ENCODE peak calls at places on chromosomes 2 and 18, in ten cellular contexts. I is CD4-positive, alpha-beta T cell; D is lower lobe of right lung; B is tibial artery; E is WERI-Rb-1; S is heart right ventricle; U is CD4-positive, alpha-beta memory T cell; C is caudate nucleus; T is hepatocyte; H is aorta. Z is an unnamed sample.

GRCh38 chr2:177783091-177783490 is 289.5 kb downstream of the PDE11A start:
- DNase-seq in B (no peak), T (no peak), H (no peak), S (no peak), I (no peak), U (no peak), E (no peak), D (no peak), C (no peak), Z (no peak)

GRCh38 chr18:28581503-28582169 is 404.7 kb upstream of the CDH2 start:
- DNase-seq in E (no peak), I (no peak), C (no peak), U (no peak), B (no peak), T (no peak), H (no peak), S (no peak), D (no peak), Z (no peak)

GRCh38 chr18:69400253-69400975 is at the start of gene DOK6:
- DNase-seq in D (peak), I (no peak), U (no peak), T (peak), C (peak), H (peak), B (peak), E (peak), S (peak), Z (no peak)

GRCh38 chr2:179272406-179273192 is 8.0 kb upstream of the SESTD1 start:
- DNase-seq in U (no peak), S (no peak), C (no peak), I (no peak), B (no peak), H (no peak), T (peak), D (no peak), E (no peak), Z (no peak)

GRCh38 chr2:12222561-12222960 is 476.1 kb downstream of the LPIN1 start:
- DNase-seq in S (no peak), U (no peak), C (no peak), D (no peak), I (no peak), H (no peak), E (no peak), B (no peak), T (no peak), Z (no peak)

GRCh38 chr2:118969025-118969733 is 27.2 kb downstream of the MARCO start:
- DNase-seq in H (no peak), B (no peak), C (no peak), E (no peak), T (no peak), D (no peak), S (no peak), I (no peak), U (no peak), Z (no peak)

GRCh38 chr2:62217980-62218379 is 22.1 kb downstream of the B3GNT2 start:
- DNase-seq in B (no peak), H (no peak), E (no peak), U (no peak), I (no peak), C (no peak), S (no peak), D (no peak), T (no peak), Z (no peak)

GRCh38 chr2:14567561-14567960 is 65.0 kb upstream of the LRATD1 start:
- DNase-seq in D (no peak), H (no peak), E (no peak), U (no peak), B (no peak), S (no peak), T (no peak), I (no peak), C (no peak), Z (no peak)

GRCh38 chr2:170928036-170928823 is 823 bp upstream of the GORASP2 start:
- DNase-seq in S (no peak), C (no peak), E (no peak), U (no peak), T (peak), D (no peak), I (no peak), H (no peak), B (no peak), Z (no peak)

GRCh38 chr2:46992776-46993175 is 77.2 kb upstream of the MCFD2 start:
- DNase-seq in E (no peak), S (no peak), B (no peak), U (no peak), H (no peak), T (no peak), D (no peak), I (no peak), C (no peak), Z (no peak)

GRCh38 chr2:139360654-139361053 is 580.5 kb upstream of the NXPH2 start:
- DNase-seq in D (no peak), H (no peak), I (no peak), S (no peak), T (no peak), U (no peak), B (no peak), E (no peak), C (no peak), Z (no peak)

GRCh38 chr2:169877406-169877805 is 50.2 kb downstream of the UBR3 start:
- DNase-seq in T (peak), S (no peak), E (peak), C (no peak), I (no peak), D (no peak), U (no peak), H (no peak), B (no peak), Z (no peak)

GRCh38 chr2:109380502-109381326 is 233.1 kb downstream of the SEPTIN10 start:
- DNase-seq in U (no peak), S (no peak), B (peak), E (no peak), T (no peak), H (no peak), D (no peak), C (no peak), I (no peak), Z (no peak)

GRCh38 chr18:59570101-59570875 is 126.9 kb downstream of the CCBE1 start:
- DNase-seq in T (no peak), S (no peak), U (no peak), I (no peak), C (no peak), H (no peak), D (no peak), B (no peak), E (peak), Z (no peak)

GRCh38 chr2:238700122-238700457 is 147.8 kb upstream of the TWIST2 start:
- DNase-seq in T (peak), S (peak), U (no peak), D (peak), E (no peak), B (peak), H (peak), C (no peak), I (no peak), Z (no peak)

GRCh38 chr2:150487537-150488429 is at the start of gene RND3:
- DNase-seq in S (peak), B (peak), E (peak), H (peak), C (peak), D (peak), U (no peak), T (peak), I (no peak), Z (peak)

GRCh38 chr2:217994776-217995274 is 8.0 kb downstream of the TNS1 start:
- DNase-seq in S (no peak), I (no peak), T (no peak), E (no peak), C (no peak), B (no peak), D (no peak), H (no peak), U (no peak), Z (no peak)

GRCh38 chr2:11071207-11071606 is 84.1 kb upstream of the SLC66A3 start:
- DNase-seq in B (no peak), D (peak), E (no peak), S (no peak), I (peak), C (no peak), H (no peak), U (no peak), T (peak), Z (no peak)

GRCh38 chr2:1600191-1601063 is 143.9 kb downstream of the PXDN start:
- DNase-seq in I (no peak), E (peak), H (no peak), B (no peak), S (no peak), D (no peak), T (no peak), C (no peak), U (no peak), Z (no peak)
- H3K27ac ChIP-seq in I (no peak), E (no peak), H (no peak), B (no peak), S (no peak), D (no peak), T (peak), C (no peak), U (no peak), Z (no peak)

DNA sequence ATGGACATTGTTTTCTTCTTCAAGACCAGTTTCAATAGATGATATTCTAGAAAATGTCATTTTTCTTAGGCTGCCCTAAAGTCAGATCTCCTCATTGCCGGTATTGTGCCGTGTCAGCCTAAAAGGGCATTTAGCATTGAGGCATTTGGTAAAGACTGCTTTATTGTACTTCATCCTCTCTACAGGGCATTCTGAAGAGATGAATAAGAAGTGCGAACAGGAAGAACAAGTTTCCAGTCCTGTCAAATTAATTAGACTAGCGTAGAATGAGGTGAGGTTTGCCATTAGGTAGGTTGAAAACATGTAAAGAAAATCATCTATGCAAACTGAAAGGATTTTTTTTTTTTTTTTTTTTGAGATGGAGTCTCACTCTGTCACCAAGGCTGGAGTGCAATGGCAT is 60.6 kb downstream of the ETAA1 start:
- DNase-seq in T (no peak), D (no peak), U (no peak), C (no peak), B (no peak), E (no peak), H (no peak), I (no peak), S (no peak), Z (no peak)
- H3K27ac ChIP-seq in T (no peak), D (no peak), U (no peak), C (no peak), B (no peak), E (no peak), H (no peak), I (no peak), S (no peak), Z (no peak)

GRCh38 chr2:142140434-142140845 is 9.6 kb upstream of the LRP1B start:
- DNase-seq in I (no peak), D (no peak), T (peak), U (no peak), E (no peak), B (no peak), H (no peak), S (no peak), C (no peak), Z (no peak)
- H3K27ac ChIP-seq in I (no peak), D (no peak), T (no peak), U (no peak), E (no peak), B (no peak), H (no peak), S (no peak), C (no peak), Z (no peak)

DNA sequence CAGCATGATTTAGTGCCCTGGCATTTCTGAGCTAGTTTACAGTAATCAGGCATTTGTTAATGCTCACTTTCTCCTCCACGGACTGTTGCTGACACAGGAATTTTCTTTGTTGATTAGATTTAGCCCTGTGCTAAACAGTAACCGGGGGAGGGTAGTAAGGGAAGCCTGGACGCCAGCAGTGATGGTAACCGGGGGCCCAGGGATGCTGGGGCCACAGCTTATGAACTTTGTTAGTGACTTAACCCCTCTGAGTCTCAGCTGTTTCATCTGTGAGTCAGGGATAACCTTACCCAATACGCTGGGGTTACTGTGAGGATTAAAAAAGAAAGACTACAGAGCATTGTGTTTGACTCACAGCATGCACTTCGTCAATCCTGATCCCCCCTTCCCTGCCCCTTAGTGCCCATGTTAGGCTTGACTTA is 33.5 kb downstream of the KLHL29 start:
- DNase-seq in T (peak), B (no peak), D (no peak), C (no peak), H (no peak), U (no peak), S (no peak), I (no peak), E (peak), Z (no peak)
- H3K27ac ChIP-seq in T (peak), B (peak), D (no peak), C (no peak), H (no peak), U (no peak), S (no peak), I (no peak), E (no peak), Z (no peak)

GRCh38 chr2:128421286-128421685 is 102.6 kb upstream of the HS6ST1 start:
- DNase-seq in C (no peak), B (no peak), S (no peak), D (no peak), U (no peak), T (no peak), I (no peak), E (no peak), H (no peak), Z (no peak)

GRCh38 chr2:128420776-128421175 is 102.1 kb upstream of the HS6ST1 start:
- DNase-seq in H (no peak), T (no peak), E (no peak), S (no peak), D (no peak), C (no peak), B (no peak), I (no peak), U (no peak), Z (no peak)

GRCh38 chr2:128421861-128422311 is 103.2 kb upstream of the HS6ST1 start:
- DNase-seq in U (no peak), B (no peak), H (no peak), I (no peak), T (no peak), C (no peak), D (no peak), E (no peak), S (no peak), Z (no peak)

GRCh38 chr2:128423788-128424165 is 105.1 kb upstream of the HS6ST1 start:
- DNase-seq in T (no peak), C (no peak), E (no peak), I (no peak), H (no peak), S (no peak), U (no peak), B (no peak), D (no peak), Z (no peak)

DNA sequence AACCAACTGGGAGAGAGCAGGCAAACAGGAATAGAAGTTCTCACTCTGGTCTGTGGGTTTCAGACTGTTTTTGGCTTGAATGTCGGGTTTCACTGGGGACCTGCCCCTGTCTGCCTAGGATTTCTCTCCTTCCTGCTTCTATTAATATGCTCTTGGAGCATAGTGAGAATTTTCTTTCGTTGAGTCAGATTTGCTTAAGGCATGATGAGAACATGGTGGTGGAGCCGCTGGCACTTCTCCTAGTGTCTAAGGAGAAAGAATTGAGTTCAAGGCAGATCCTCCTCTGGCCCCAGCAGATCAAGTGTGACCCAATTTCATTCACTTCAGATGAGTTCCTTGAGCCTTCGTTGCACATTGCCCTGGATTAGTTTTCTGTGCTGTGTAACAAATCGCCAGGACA is 103.9 kb upstream of the HS6ST1 start:
- DNase-seq in U (no peak), S (no peak), D (no peak), T (no peak), E (no peak), C (no peak), I (no peak), H (peak), B (no peak), Z (no peak)
- H3K27ac ChIP-seq in U (no peak), S (no peak), D (no peak), T (no peak), E (no peak), C (no peak), I (no peak), H (peak), B (peak), Z (no peak)

GRCh38 chr2:231221761-231222160 is 23.3 kb downstream of the ARMC9 start:
- DNase-seq in S (no peak), C (no peak), E (no peak), B (no peak), D (no peak), H (no peak), T (no peak), I (no peak), U (no peak), Z (no peak)

GRCh38 chr2:231222318-231223000 is 24.0 kb downstream of the ARMC9 start:
- DNase-seq in C (no peak), B (no peak), D (no peak), U (no peak), I (no peak), E (no peak), H (no peak), S (no peak), T (no peak), Z (no peak)

GRCh38 chr2:231219289-231219688 is 20.9 kb downstream of the ARMC9 start:
- DNase-seq in D (no peak), I (no peak), T (no peak), H (no peak), C (no peak), S (no peak), E (no peak), B (no peak), U (no peak), Z (no peak)

GRCh38 chr2:231213931-231214642 is 15.7 kb downstream of the ARMC9 start:
- DNase-seq in D (no peak), B (no peak), I (no peak), U (no peak), C (no peak), S (no peak), T (no peak), H (no peak), E (no peak), Z (no peak)

DNA sequence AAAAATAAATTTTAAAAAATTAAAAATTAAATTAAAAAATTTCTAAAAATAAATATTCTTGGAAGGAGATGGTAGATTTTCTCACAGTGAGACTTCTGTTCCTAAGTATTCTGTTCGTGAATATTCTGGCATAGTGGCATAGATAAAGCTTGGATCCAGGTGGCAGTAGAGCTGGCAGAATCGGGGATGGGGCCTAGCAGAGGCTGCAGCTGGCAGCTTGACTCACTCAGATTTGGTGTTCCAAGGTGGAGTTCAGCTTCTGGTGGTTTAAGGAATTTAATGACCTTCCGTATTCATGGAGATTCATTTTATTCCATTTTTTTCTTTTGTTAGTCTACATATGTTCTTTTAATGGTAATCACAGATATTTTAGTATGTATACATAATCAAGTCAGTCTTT is 19.9 kb downstream of the ARMC9 start:
- DNase-seq in E (no peak), U (no peak), C (no peak), I (no peak), S (no peak), B (no peak), D (no peak), T (no peak), H (no peak), Z (no peak)
- H3K27ac ChIP-seq in E (no peak), U (no peak), C (no peak), I (no peak), S (no peak), B (peak), D (no peak), T (no peak), H (no peak), Z (no peak)

DNA sequence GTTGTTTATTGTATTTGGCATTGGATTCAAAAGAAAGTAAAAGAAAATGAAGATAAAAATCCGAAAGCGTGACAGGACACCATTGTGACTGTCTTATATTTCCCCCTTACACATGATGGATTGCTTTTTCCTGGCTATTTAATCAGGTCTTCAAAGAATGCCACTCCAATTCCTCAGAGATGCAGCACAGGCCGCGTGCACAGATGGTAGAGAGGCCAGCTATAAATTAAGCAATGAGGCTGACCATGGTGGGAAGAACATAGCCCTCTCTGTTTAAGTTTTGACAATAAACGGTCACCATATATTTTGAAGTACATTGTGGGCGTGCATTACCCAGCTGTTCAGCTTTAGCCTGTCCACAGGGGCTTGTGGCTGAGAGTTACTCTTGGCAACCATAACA is 730.7 kb downstream of the DCC start:
- DNase-seq in D (no peak), I (no peak), B (no peak), H (no peak), T (no peak), S (no peak), E (no peak), C (no peak), U (no peak), Z (no peak)
- H3K27ac ChIP-seq in D (no peak), I (no peak), B (no peak), H (no peak), T (no peak), S (no peak), E (no peak), C (no peak), U (no peak), Z (no peak)

DNA sequence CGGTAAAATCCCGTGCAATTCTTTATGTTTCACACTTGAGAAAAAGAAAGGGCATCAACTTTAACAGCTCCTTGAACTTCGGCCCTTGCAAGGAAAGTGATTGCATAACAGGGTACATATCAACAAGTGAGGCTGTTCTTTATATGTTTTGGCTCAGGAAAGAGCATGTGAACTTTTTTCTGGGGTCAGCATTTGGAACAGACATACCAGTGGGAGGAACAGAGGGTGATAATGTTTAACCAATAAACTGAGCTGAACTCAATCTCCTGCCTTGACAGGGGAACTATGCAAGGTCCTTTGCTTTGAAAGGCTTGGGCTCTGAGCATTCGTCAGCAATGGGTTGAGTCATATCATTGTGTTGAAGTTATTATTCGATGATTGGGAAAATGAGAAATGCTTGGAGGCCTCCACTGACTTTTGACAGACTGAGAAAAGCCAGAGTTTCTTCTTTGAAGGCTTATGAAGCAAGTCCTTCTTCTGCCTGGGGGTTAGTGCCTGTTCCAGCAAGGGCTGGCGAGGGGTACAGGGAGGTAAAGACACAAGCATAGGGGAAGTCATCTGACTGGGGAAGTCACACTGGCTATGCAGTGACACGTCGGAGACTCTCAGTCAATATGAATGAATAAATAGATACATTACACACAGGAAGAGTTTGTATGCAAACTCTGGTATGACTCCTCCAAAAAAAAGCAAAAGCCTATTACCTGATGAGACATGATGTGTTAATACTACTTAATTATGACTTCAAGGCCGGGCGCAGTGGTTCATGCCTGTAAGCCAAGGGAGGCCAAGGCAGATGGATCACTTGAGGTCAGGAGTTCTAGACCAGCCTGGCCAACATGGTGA is 57.2 kb downstream of the CYB5A start:
- DNase-seq in D (no peak), T (peak), I (no peak), S (no peak), H (no peak), U (no peak), B (peak), E (no peak), C (no peak), Z (no peak)
- H3K27ac ChIP-seq in D (peak), T (peak), I (no peak), S (no peak), H (no peak), U (no peak), B (peak), E (no peak), C (no peak), Z (no peak)

GRCh38 chr2:96423866-96424265 is 81.3 kb downstream of the NEURL3 start:
- DNase-seq in H (no peak), B (no peak), D (no peak), T (no peak), C (no peak), S (no peak), E (no peak), U (no peak), I (no peak), Z (no peak)
- H3K27ac ChIP-seq in H (no peak), B (no peak), D (no peak), T (no peak), C (no peak), S (no peak), E (no peak), U (no peak), I (no peak), Z (no peak)